ENCODE peak calls at places on chromosome 7, in five cellular contexts. One of them, this sample, is unnamed.

GRCh38 chr7:156127166-156128134 is 315.2 kb upstream of the SHH start:
- DNase-seq in GM04503: no peak
- DNase-seq in AG08396: no peak
- DNase-seq in SW 1271: no peak
- DNase-seq in NCI-H1092: no peak
- DNase-seq in this sample: no peak

GRCh38 chr7:38453187-38453586 is 178.0 kb downstream of the AMPH start:
- DNase-seq in NCI-H1092: no peak
- DNase-seq in SW 1271: no peak
- DNase-seq in AG08396: no peak
- DNase-seq in GM04503: no peak
- DNase-seq in this sample: no peak

GRCh38 chr7:47931788-47932425 is 16.4 kb downstream of the PKD1L1 start:
- DNase-seq in SW 1271: no peak
- DNase-seq in NCI-H1092: no peak
- DNase-seq in AG08396: peak
- DNase-seq in GM04503: no peak
- DNase-seq in this sample: peak

GRCh38 chr7:2680792-2681490 is 7.1 kb upstream of the AMZ1 start:
- DNase-seq in NCI-H1092: peak
- DNase-seq in AG08396: peak
- DNase-seq in GM04503: no peak
- DNase-seq in SW 1271: peak
- DNase-seq in this sample: peak

GRCh38 chr7:43634384-43634783 is 51.5 kb downstream of the STK17A start:
- DNase-seq in AG08396: no peak
- DNase-seq in GM04503: no peak
- DNase-seq in NCI-H1092: no peak
- DNase-seq in SW 1271: no peak
- DNase-seq in this sample: no peak

GRCh38 chr7:90830302-90830701 is 234.2 kb downstream of the CDK14 start:
- DNase-seq in GM04503: no peak
- DNase-seq in NCI-H1092: no peak
- DNase-seq in SW 1271: no peak
- DNase-seq in AG08396: no peak
- DNase-seq in this sample: no peak

GRCh38 chr7:139842414-139843210 is 13.5 kb downstream of the TBXAS1 start:
- DNase-seq in NCI-H1092: no peak
- DNase-seq in GM04503: no peak
- DNase-seq in AG08396: no peak
- DNase-seq in SW 1271: no peak
- DNase-seq in this sample: peak

GRCh38 chr7:132933076-132933466 is 148.8 kb downstream of the CHCHD3 start:
- DNase-seq in GM04503: peak
- DNase-seq in NCI-H1092: no peak
- DNase-seq in AG08396: peak
- DNase-seq in SW 1271: no peak
- DNase-seq in this sample: peak

GRCh38 chr7:98358706-98359105 is 42.2 kb downstream of the BAIAP2L1 start:
- DNase-seq in NCI-H1092: no peak
- DNase-seq in GM04503: no peak
- DNase-seq in AG08396: no peak
- DNase-seq in SW 1271: no peak
- DNase-seq in this sample: no peak

GRCh38 chr7:141641876-141642275 is 60.1 kb downstream of the DENND11 start:
- DNase-seq in GM04503: no peak
- DNase-seq in AG08396: no peak
- DNase-seq in SW 1271: no peak
- DNase-seq in NCI-H1092: no peak
- DNase-seq in this sample: no peak

GRCh38 chr7:107559864-107560263 is 3.9 kb downstream of the COG5 start:
- DNase-seq in GM04503: peak
- DNase-seq in NCI-H1092: no peak
- DNase-seq in AG08396: peak
- DNase-seq in SW 1271: peak
- DNase-seq in this sample: peak

GRCh38 chr7:142739927-142740492 is 9.3 kb upstream of the PRSS1 start:
- DNase-seq in AG08396: no peak
- DNase-seq in GM04503: no peak
- DNase-seq in SW 1271: no peak
- DNase-seq in NCI-H1092: no peak
- DNase-seq in this sample: no peak

GRCh38 chr7:128879461-128879938 is 16.8 kb downstream of the ATP6V1F start:
- DNase-seq in AG08396: no peak
- DNase-seq in SW 1271: no peak
- DNase-seq in GM04503: no peak
- DNase-seq in NCI-H1092: no peak
- DNase-seq in this sample: no peak

GRCh38 chr7:51471199-51472016 is 154.8 kb upstream of the COBL start:
- DNase-seq in SW 1271: no peak
- DNase-seq in NCI-H1092: peak
- DNase-seq in AG08396: no peak
- DNase-seq in GM04503: no peak
- DNase-seq in this sample: no peak

GRCh38 chr7:142348921-142349401 is 91.1 kb upstream of the PRSS58 start:
- DNase-seq in SW 1271: no peak
- DNase-seq in AG08396: no peak
- DNase-seq in NCI-H1092: no peak
- DNase-seq in GM04503: no peak
- DNase-seq in this sample: no peak

GRCh38 chr7:75583255-75583654 is 91.1 kb downstream of the SPDYE5 start:
- DNase-seq in AG08396: no peak
- DNase-seq in GM04503: no peak
- DNase-seq in NCI-H1092: no peak
- DNase-seq in SW 1271: no peak
- DNase-seq in this sample: no peak

GRCh38 chr7:30921951-30922401 is 10.3 kb downstream of the AQP1 start:
- DNase-seq in SW 1271: no peak
- DNase-seq in AG08396: no peak
- DNase-seq in NCI-H1092: no peak
- DNase-seq in GM04503: no peak
- DNase-seq in this sample: no peak

GRCh38 chr7:79820387-79820786 is 314.2 kb upstream of the GNAI1 start:
- DNase-seq in NCI-H1092: peak
- DNase-seq in AG08396: peak
- DNase-seq in SW 1271: no peak
- DNase-seq in GM04503: no peak
- DNase-seq in this sample: peak

GRCh38 chr7:132200141-132200540 is 376.1 kb downstream of the PLXNA4 start:
- DNase-seq in GM04503: no peak
- DNase-seq in AG08396: no peak
- DNase-seq in NCI-H1092: no peak
- DNase-seq in SW 1271: no peak
- DNase-seq in this sample: no peak

GRCh38 chr7:129009437-129009836 is 45.5 kb downstream of the TNPO3 start:
- DNase-seq in NCI-H1092: no peak
- DNase-seq in AG08396: no peak
- DNase-seq in GM04503: no peak
- DNase-seq in SW 1271: no peak
- DNase-seq in this sample: no peak